ENCODE peak calls at places on chromosomes 13 and 19, in four cellular contexts. I, A, K and R are unnamed samples.

GRCh38 chr13:35598790-35599369 is 122.4 kb upstream of the MAB21L1 start:
- DNase-seq in I (no peak), A (no peak), K (no peak), R (no peak)

GRCh38 chr13:51785592-51786424 is 18.2 kb downstream of the DHRS12 start:
- DNase-seq in I (no peak), A (no peak), K (no peak), R (no peak)

GRCh38 chr19:11675569-11675968 is 63.2 kb downstream of the ZNF823 start:
- DNase-seq in I (no peak), A (no peak), K (no peak), R (no peak)

GRCh38 chr13:98998831-98999634 is 21.2 kb upstream of the DOCK9 start:
- DNase-seq in I (no peak), A (no peak), K (no peak), R (no peak)

GRCh38 chr13:67299072-67299635 is 69.0 kb upstream of the PCDH9 start:
- DNase-seq in I (no peak), A (peak; percentile 89), K (no peak), R (no peak)

GRCh38 chr19:33878912-33879810 is 82.5 kb downstream of the KCTD15 start:
- DNase-seq in I (no peak), A (no peak), K (no peak), R (no peak)

GRCh38 chr13:75410207-75410606 is 71.8 kb downstream of the TBC1D4 start:
- DNase-seq in I (no peak), A (no peak), K (no peak), R (no peak)

GRCh38 chr13:97367427-97367826 is 66.5 kb upstream of the RAP2A start:
- DNase-seq in I (no peak), A (peak; percentile 85), K (no peak), R (no peak)

GRCh38 chr19:34282611-34283519 is 28.5 kb downstream of the GARRE1 start:
- DNase-seq in I (no peak), A (no peak), K (no peak), R (no peak)

GRCh38 chr13:33348366-33348765 is 62.8 kb upstream of the STARD13 start:
- DNase-seq in I (no peak), A (no peak), K (no peak), R (no peak)

GRCh38 chr19:8973501-8974091 is 36.6 kb downstream of the MUC16 start:
- DNase-seq in I (peak; percentile 24), A (no peak), K (no peak), R (no peak)

GRCh38 chr13:35881360-35881759 is 249.8 kb downstream of the DCLK1 start:
- DNase-seq in I (no peak), A (no peak), K (no peak), R (no peak)

GRCh38 chr19:14089662-14090508 is 666 bp downstream of the SAMD1 start:
- DNase-seq in I (peak; percentile 62), A (no peak), K (no peak), R (no peak)

GRCh38 chr19:49999371-50000010 is 25.7 kb downstream of the VRK3 start:
- DNase-seq in I (no peak), A (no peak), K (no peak), R (no peak)

GRCh38 chr19:1470864-1471513 is 8.0 kb downstream of the C19orf25 start:
- DNase-seq in I (peak; percentile 71), A (no peak), K (no peak), R (no peak)

GRCh38 chr13:67238277-67238859 is 8.2 kb upstream of the PCDH9 start:
- DNase-seq in I (peak; percentile 33), A (no peak), K (no peak), R (no peak)

GRCh38 chr19:51687791-51688664 is 5.1 kb upstream of the SPACA6 start:
- DNase-seq in I (peak; percentile 37), A (no peak), K (peak; percentile 39), R (no peak)

GRCh38 chr13:52361225-52361624 is 44.7 kb downstream of the THSD1 start:
- DNase-seq in I (no peak), A (no peak), K (no peak), R (no peak)

DNA sequence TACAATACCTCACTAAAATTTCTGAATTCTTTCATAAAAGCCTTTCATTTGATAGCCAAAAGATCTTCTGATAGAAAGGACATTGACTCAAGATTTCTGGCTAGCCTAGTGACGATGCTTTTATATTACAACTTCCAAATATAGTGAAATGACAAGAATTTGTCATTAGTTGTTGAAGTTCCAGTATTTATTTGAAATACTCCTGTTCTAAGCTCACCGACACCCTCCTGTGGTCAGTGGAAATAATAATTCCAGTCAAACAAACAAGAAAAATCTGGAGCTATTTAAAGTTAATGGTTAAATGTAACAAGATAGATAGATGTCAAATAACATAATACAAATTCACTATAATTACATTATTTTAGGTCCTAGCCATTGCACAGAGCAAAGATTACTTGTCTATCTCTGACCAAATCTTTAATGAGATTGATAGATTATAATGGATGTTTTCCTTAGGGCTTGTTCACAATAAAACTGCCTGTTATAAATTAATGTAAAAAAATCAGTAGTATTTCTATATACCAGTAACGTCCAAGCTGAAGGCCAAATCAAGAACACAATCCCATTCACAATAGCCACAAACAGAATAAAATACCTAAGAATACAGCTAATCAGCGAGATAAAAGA is 195.5 kb downstream of the RGCC start:
- DNase-seq in I (peak; percentile 63), A (peak; percentile 14), K (no peak), R (no peak)
- TF ChIP-seq CTCF in I (peak; percentile 74), A (peak; percentile 48), K (peak; percentile 77), R (no peak)

DNA sequence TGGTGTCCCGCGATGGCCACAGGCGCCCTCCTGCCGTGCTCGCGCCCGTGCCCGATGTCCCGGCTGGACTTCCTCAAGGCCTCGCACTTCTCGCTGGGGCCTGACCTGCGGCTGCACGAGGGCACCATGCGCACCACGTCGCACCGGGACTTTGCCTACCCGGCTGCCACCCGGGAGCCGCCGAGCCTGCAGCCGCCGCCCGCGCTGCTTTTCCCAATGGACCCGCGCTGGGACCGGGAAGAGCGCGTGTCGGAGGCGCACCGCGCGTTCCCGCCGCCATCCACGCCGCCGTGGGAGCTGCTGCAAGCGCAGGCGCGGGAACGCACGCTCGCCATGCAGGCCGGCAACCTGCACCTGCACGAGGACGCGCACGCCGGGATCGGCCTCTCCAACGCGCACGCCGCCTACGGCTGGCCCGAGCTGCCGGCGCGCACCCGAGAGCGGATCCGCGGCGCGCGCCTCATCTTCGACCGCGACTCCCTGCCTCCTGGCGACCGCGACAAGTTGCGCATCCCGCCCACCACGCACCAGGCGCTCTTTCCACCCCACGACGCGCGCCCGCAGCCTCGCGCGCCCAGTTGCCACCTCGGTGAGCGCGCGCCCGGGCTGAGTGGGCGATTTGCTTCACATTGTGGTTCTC is 12.1 kb upstream of the PEX11G start:
- DNase-seq in I (peak; percentile 90), A (no peak), K (no peak), R (no peak)
- TF ChIP-seq CTCF in I (peak; percentile 24), A (no peak), K (no peak), R (no peak)

GRCh38 chr13:40231311-40231710 is 435.1 kb downstream of the FOXO1 start:
- DNase-seq in I (no peak), A (no peak), K (no peak), R (no peak)

GRCh38 chr13:40228486-40228885 is 438.0 kb downstream of the FOXO1 start:
- DNase-seq in I (no peak), A (no peak), K (no peak), R (no peak)

GRCh38 chr13:40228981-40229380 is 437.5 kb downstream of the FOXO1 start:
- DNase-seq in I (no peak), A (no peak), K (no peak), R (no peak)

GRCh38 chr13:40232321-40232720 is 434.1 kb downstream of the FOXO1 start:
- DNase-seq in I (no peak), A (no peak), K (no peak), R (no peak)

DNA sequence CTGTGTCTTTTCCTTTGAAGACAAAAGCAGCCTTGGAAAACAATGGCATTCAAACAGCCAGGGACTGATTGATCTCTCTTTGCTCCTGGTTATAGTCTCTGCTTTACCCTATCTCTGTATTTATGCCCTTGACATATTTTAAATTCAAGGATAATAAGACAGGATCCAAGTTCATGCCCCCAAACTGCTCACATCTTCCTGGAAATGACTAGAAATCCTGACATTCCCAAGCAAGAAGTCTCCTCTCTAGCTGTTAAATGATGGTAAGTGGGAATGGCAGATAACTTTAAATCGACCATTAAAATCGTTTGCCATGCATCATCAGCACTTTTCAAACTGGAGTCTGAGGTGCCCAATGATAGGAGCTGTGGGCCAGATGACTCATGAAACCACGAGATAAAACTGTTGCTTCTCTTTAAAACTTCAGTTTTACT is 435.6 kb downstream of the FOXO1 start:
- DNase-seq in I (no peak), A (no peak), K (no peak), R (no peak)
- TF ChIP-seq CTCF in I (no peak), A (no peak), K (no peak), R (no peak)

GRCh38 chr13:114017028-114017630 is 43.3 kb upstream of the C13orf46 start:
- DNase-seq in I (no peak), A (no peak), K (no peak), R (no peak)
- TF ChIP-seq CTCF in I (no peak), A (peak; percentile 24), K (no peak), R (no peak)

GRCh38 chr13:29987340-29987739 is 136.9 kb upstream of the UBL3 start:
- DNase-seq in I (no peak), A (no peak), K (no peak), R (no peak)
- TF ChIP-seq CTCF in I (no peak), A (no peak), K (no peak), R (no peak)

GRCh38 chr19:38263696-38264485 is 482 bp upstream of the SPINT2 start:
- DNase-seq in I (peak; percentile 100), A (peak; percentile 81), K (no peak), R (no peak)
- TF ChIP-seq CTCF in I (no peak), A (no peak), K (no peak), R (no peak)

GRCh38 chr13:79560954-79561353 is 80.0 kb downstream of the NDFIP2 start:
- DNase-seq in I (no peak), A (no peak), K (no peak), R (no peak)
- TF ChIP-seq CTCF in I (no peak), A (no peak), K (no peak), R (no peak)

GRCh38 chr13:21152251-21152899 is 24.0 kb downstream of the SKA3 start:
- DNase-seq in I (no peak), A (no peak), K (no peak), R (no peak)
- TF ChIP-seq CTCF in I (no peak), A (no peak), K (no peak), R (no peak)